ENCODE peak calls at places on chromosomes 3 and 15, in four cellular contexts. One of them, this sample, is unnamed.

GRCh38 chr15:69885182-69886041 is 212.3 kb downstream of the TLE3 start:
- DNase-seq in GM03348: no peak
- DNase-seq in SW480: peak; percentile 18
- DNase-seq in iPS DF 19.7: no peak
- DNase-seq in this sample: no peak

GRCh38 chr3:56361731-56362130 is 106.5 kb downstream of the ERC2 start:
- DNase-seq in GM03348: no peak
- DNase-seq in SW480: no peak
- DNase-seq in iPS DF 19.7: no peak
- DNase-seq in this sample: no peak

GRCh38 chr3:128726691-128727031 is 678 bp downstream of the RAB7A start:
- DNase-seq in GM03348: peak; percentile 69
- DNase-seq in SW480: peak; percentile 19
- DNase-seq in iPS DF 19.7: no peak
- DNase-seq in this sample: no peak

GRCh38 chr15:51842852-51843737 is 13.6 kb downstream of the TMOD3 start:
- DNase-seq in GM03348: no peak
- DNase-seq in SW480: no peak
- DNase-seq in iPS DF 19.7: no peak
- DNase-seq in this sample: peak; percentile 39

GRCh38 chr3:156459434-156459833 is 95.5 kb downstream of the SSR3 start:
- DNase-seq in GM03348: no peak
- DNase-seq in SW480: no peak
- DNase-seq in iPS DF 19.7: no peak
- DNase-seq in this sample: no peak

GRCh38 chr15:92149029-92149428 is 244.7 kb upstream of the ST8SIA2 start:
- DNase-seq in GM03348: peak; percentile 72
- DNase-seq in SW480: no peak
- DNase-seq in iPS DF 19.7: no peak
- DNase-seq in this sample: no peak

GRCh38 chr3:24004171-24004938 is 59.3 kb downstream of the NR1D2 start:
- DNase-seq in GM03348: no peak
- DNase-seq in SW480: no peak
- DNase-seq in iPS DF 19.7: no peak
- DNase-seq in this sample: no peak

GRCh38 chr3:18951333-18951732 is 197.0 kb upstream of the KCNH8 start:
- DNase-seq in GM03348: no peak
- DNase-seq in SW480: no peak
- DNase-seq in iPS DF 19.7: no peak
- DNase-seq in this sample: no peak

GRCh38 chr3:170331143-170331542 is 26.4 kb upstream of the SKIL start:
- DNase-seq in GM03348: no peak
- DNase-seq in SW480: peak; percentile 58
- DNase-seq in iPS DF 19.7: no peak
- DNase-seq in this sample: no peak

GRCh38 chr3:158791259-158791920 is 10.5 kb upstream of the MFSD1 start:
- DNase-seq in GM03348: peak; percentile 59
- DNase-seq in SW480: peak; percentile 70
- DNase-seq in iPS DF 19.7: no peak
- DNase-seq in this sample: peak; percentile 95

GRCh38 chr3:126671521-126671920 is 16.6 kb upstream of the TXNRD3 start:
- DNase-seq in GM03348: no peak
- DNase-seq in SW480: no peak
- DNase-seq in iPS DF 19.7: no peak
- DNase-seq in this sample: no peak

GRCh38 chr3:43892061-43892460 is 201.3 kb downstream of the ABHD5 start:
- DNase-seq in GM03348: no peak
- DNase-seq in SW480: no peak
- DNase-seq in iPS DF 19.7: no peak
- DNase-seq in this sample: no peak

GRCh38 chr15:76773234-76773633 is 131.9 kb downstream of the SCAPER start:
- DNase-seq in GM03348: no peak
- DNase-seq in SW480: no peak
- DNase-seq in iPS DF 19.7: no peak
- DNase-seq in this sample: no peak

GRCh38 chr15:84880822-84881519 is 3.5 kb upstream of the SLC28A1 start:
- DNase-seq in GM03348: no peak
- DNase-seq in SW480: no peak
- DNase-seq in iPS DF 19.7: no peak
- DNase-seq in this sample: no peak

GRCh38 chr3:188310270-188310710 is 156.3 kb downstream of the LPP start:
- DNase-seq in GM03348: peak; percentile 18
- DNase-seq in SW480: no peak
- DNase-seq in iPS DF 19.7: no peak
- DNase-seq in this sample: no peak

GRCh38 chr3:172347895-172348680 is 100.2 kb downstream of the GHSR start:
- DNase-seq in GM03348: no peak
- DNase-seq in SW480: peak; percentile 55
- DNase-seq in iPS DF 19.7: no peak
- DNase-seq in this sample: no peak

GRCh38 chr15:82647045-82647834 is at the start of gene CPEB1:
- DNase-seq in GM03348: peak; percentile 90
- DNase-seq in SW480: no peak
- DNase-seq in iPS DF 19.7: no peak
- DNase-seq in this sample: no peak

GRCh38 chr3:8239718-8240698 is 261.6 kb upstream of the LMCD1 start:
- DNase-seq in GM03348: peak; percentile 58
- DNase-seq in SW480: peak; percentile 33
- DNase-seq in iPS DF 19.7: peak; percentile 15
- DNase-seq in this sample: peak; percentile 86

GRCh38 chr3:148642214-148642613 is 55.5 kb upstream of the AGTR1 start:
- DNase-seq in GM03348: no peak
- DNase-seq in SW480: no peak
- DNase-seq in iPS DF 19.7: no peak
- DNase-seq in this sample: no peak

GRCh38 chr15:66154581-66154980 is 99.0 kb downstream of the MEGF11 start:
- DNase-seq in GM03348: no peak
- DNase-seq in SW480: no peak
- DNase-seq in iPS DF 19.7: no peak
- DNase-seq in this sample: no peak

GRCh38 chr3:21654241-21654640 is 96.8 kb downstream of the ZNF385D start:
- DNase-seq in GM03348: no peak
- DNase-seq in SW480: no peak
- DNase-seq in iPS DF 19.7: no peak
- DNase-seq in this sample: no peak

GRCh38 chr3:111252795-111253194 is 181.2 kb downstream of the NECTIN3 start:
- DNase-seq in GM03348: peak; percentile 62
- DNase-seq in SW480: peak; percentile 13
- DNase-seq in iPS DF 19.7: peak; percentile 48
- DNase-seq in this sample: no peak

GRCh38 chr3:3119393-3119851 is 7.3 kb upstream of the TRNT1 start:
- DNase-seq in GM03348: peak; percentile 11
- DNase-seq in SW480: no peak
- DNase-seq in iPS DF 19.7: no peak
- DNase-seq in this sample: no peak